ENCODE peak calls at places on chromosomes 3 and 15, in four cellular contexts. S is ovary, C is suprapubic skin, A is tibial nerve. Z is an unnamed sample. For H3K36me3 and H3K4me1, the result is how much of the 10 kb centered on the place peaks cover.

GRCh38 chr3:132405188-132405587 is 12.1 kb upstream of the DNAJC13 start:
- DNase-seq in S (no peak), C (no peak), A (no peak), Z (no peak)

GRCh38 chr3:134357261-134357913 is 16.9 kb downstream of the AMOTL2 start:
- DNase-seq in C (peak), A (no peak), S (no peak), Z (peak)

GRCh38 chr3:50658416-50658815 is 16.3 kb upstream of the DOCK3 start:
- DNase-seq in A (no peak), S (no peak), C (peak), Z (no peak)

GRCh38 chr15:51126842-51127241 is 32.1 kb upstream of the TNFAIP8L3 start:
- DNase-seq in S (no peak), A (no peak), C (no peak), Z (no peak)

GRCh38 chr15:51907136-51907862 is 64.3 kb downstream of the LEO1 start:
- DNase-seq in S (no peak), A (no peak), C (no peak), Z (no peak)

GRCh38 chr15:59646271-59646670 is 11.0 kb downstream of the GTF2A2 start:
- DNase-seq in S (no peak), C (no peak), A (no peak), Z (no peak)

GRCh38 chr3:36729204-36730056 is 34.9 kb downstream of the DCLK3 start:
- DNase-seq in C (no peak), S (no peak), A (no peak), Z (no peak)

GRCh38 chr15:70308011-70308761 is 210.5 kb upstream of the TLE3 start:
- DNase-seq in S (no peak), A (no peak), C (no peak), Z (no peak)

GRCh38 chr15:38062679-38063078 is 128.2 kb downstream of the TMCO5A start:
- DNase-seq in C (no peak), A (no peak), S (no peak), Z (no peak)

GRCh38 chr3:72924055-72924454 is 36.2 kb downstream of the GXYLT2 start:
- DNase-seq in S (no peak), A (no peak), C (no peak), Z (no peak)

GRCh38 chr15:86915811-86916331 is 836.2 kb downstream of the AGBL1 start:
- DNase-seq in A (no peak), C (no peak), S (no peak), Z (no peak)

GRCh38 chr3:42700366-42701288 is 2.0 kb downstream of the HHATL start:
- DNase-seq in A (no peak), S (peak), C (no peak), Z (peak)

DNA sequence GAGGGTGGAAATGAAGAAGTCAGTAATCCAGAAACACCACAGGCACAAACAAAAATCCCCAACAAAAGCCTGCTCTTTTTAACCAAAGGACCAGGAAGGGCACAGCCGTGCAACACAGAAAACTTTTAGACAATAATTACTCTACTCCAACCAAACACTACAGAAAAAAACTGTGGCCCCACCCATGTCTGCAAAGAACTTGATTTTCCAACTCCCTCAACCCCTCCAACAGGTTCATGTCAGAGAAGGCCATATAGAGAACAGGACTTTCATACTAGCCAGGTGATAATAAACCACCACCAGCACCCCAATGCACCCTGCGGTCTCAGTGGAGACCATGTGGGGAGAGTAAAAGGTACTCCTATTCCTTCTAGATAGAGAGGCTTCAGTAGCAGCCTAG is 16.8 kb downstream of the PHC3 start:
- DNase-seq in S (no peak), C (no peak), A (no peak), Z (no peak)
- H3K36me3 ChIP-seq in S (under half), C (under half), A (half or more), Z (half or more)

GRCh38 chr3:29454326-29454725 is 173.5 kb downstream of the RBMS3 start:
- DNase-seq in A (no peak), S (no peak), C (no peak), Z (no peak)
- H3K27ac ChIP-seq in A (peak), S (no peak), C (peak), Z (no peak)

GRCh38 chr3:16849795-16850194 is 35.0 kb upstream of the PLCL2 start:
- DNase-seq in S (no peak), C (no peak), A (no peak), Z (no peak)
- H3K4me1 ChIP-seq in S (under half), C (under half), A (under half), Z (under half)

DNA sequence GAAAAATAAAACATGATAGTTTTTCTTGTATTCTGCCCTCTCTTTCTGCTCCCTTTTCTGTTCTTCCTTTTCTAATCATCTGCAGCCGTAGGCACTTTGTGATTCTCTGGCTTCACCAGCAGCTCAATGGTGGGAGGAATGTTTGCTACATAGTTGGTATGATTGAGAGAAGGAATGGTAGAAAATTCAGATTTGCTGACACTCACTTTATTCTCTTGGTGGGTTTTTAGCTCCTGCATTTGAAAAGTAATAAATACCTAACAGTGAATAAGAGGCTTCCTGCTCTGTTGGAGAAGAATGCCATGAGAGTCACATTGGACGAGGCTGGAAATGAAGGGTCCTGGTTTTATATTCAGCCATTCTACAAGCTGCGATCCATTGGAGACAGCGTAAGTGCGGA is 148.7 kb downstream of the ITPR1 start:
- DNase-seq in S (no peak), A (no peak), C (no peak), Z (no peak)
- H3K36me3 ChIP-seq in S (under half), A (under half), C (under half), Z (half or more)

GRCh38 chr3:14402304-14402811 is at the start of gene SLC6A6:
- DNase-seq in S (peak), C (peak), A (peak), Z (peak)
- H3K27ac ChIP-seq in S (peak), C (peak), A (peak), Z (peak)

DNA sequence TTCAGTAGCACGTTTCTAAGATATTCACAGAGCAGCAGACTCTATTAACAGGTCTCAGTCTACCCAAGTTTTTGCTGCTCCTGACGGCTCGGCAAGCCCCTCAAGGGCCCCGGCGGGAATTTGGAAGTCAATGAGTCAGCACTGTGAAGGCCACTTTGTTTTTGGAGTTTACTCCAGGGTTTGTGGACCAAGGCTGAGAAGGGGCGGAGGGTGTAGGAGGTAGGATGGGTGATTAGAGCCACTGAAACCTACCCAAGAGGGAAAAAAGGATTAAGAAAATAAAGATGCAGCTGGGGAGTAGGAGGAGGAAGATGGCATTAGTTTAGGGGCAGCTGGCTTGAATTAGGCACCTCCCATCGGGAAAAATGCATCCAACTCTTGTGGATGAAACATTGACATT is 87.6 kb downstream of the BDH1 start:
- DNase-seq in S (no peak), C (no peak), A (no peak), Z (no peak)
- H3K4me1 ChIP-seq in S (under half), C (under half), A (under half), Z (under half)

GRCh38 chr3:48680811-48681540 is 4.7 kb downstream of the NCKIPSD start:
- DNase-seq in S (no peak), C (no peak), A (no peak), Z (no peak)
- H3K36me3 ChIP-seq in S (under half), C (under half), A (half or more), Z (under half)

GRCh38 chr3:12963184-12963868 is 109.9 kb downstream of the IQSEC1 start:
- DNase-seq in S (no peak), C (no peak), A (no peak), Z (no peak)
- H3K27ac ChIP-seq in S (no peak), C (no peak), A (peak), Z (peak)